ENCODE peak calls at places on chromosomes 5 and 9, in four cellular contexts. One of them, this sample, is unnamed.

GRCh38 chr5:68247627-68248026 is 32.1 kb downstream of the PIK3R1 start:
- DNase-seq in HepG2: no peak
- DNase-seq in A549: no peak
- DNase-seq in SK-N-SH: no peak
- DNase-seq in this sample: no peak

GRCh38 chr5:32001284-32001683 is 172.8 kb downstream of the GOLPH3 start:
- DNase-seq in A549: no peak
- DNase-seq in SK-N-SH: no peak
- DNase-seq in HepG2: no peak
- DNase-seq in this sample: no peak

GRCh38 chr5:154802050-154802449 is 46.9 kb downstream of the LARP1 start:
- DNase-seq in SK-N-SH: no peak
- DNase-seq in A549: no peak
- DNase-seq in HepG2: no peak
- DNase-seq in this sample: no peak

GRCh38 chr5:12114075-12114474 is 209.8 kb upstream of the CTNND2 start:
- DNase-seq in HepG2: no peak
- DNase-seq in A549: no peak
- DNase-seq in SK-N-SH: no peak
- DNase-seq in this sample: no peak

GRCh38 chr5:72788851-72789505 is 27.5 kb upstream of the TNPO1 start:
- DNase-seq in A549: peak
- DNase-seq in HepG2: peak
- DNase-seq in SK-N-SH: no peak
- DNase-seq in this sample: no peak

GRCh38 chr5:81212211-81212687 is 20.9 kb upstream of the CKMT2 start:
- DNase-seq in SK-N-SH: no peak
- DNase-seq in A549: no peak
- DNase-seq in HepG2: no peak
- DNase-seq in this sample: no peak

GRCh38 chr5:158599132-158599531 is 500.6 kb downstream of the EBF1 start:
- DNase-seq in SK-N-SH: no peak
- DNase-seq in HepG2: no peak
- DNase-seq in A549: no peak
- DNase-seq in this sample: no peak

GRCh38 chr9:13513710-13514444 is 234.4 kb upstream of the MPDZ start:
- DNase-seq in SK-N-SH: peak
- DNase-seq in A549: no peak
- DNase-seq in HepG2: no peak
- DNase-seq in this sample: no peak

GRCh38 chr5:153147891-153148623 is 342.4 kb upstream of the GRIA1 start:
- DNase-seq in A549: peak
- DNase-seq in HepG2: peak
- DNase-seq in SK-N-SH: peak
- DNase-seq in this sample: peak

GRCh38 chr9:122810306-122810946 is 10.5 kb downstream of the OR1K1 start:
- DNase-seq in SK-N-SH: peak
- DNase-seq in HepG2: peak
- DNase-seq in A549: peak
- DNase-seq in this sample: peak

GRCh38 chr5:88049737-88050136 is 218.9 kb downstream of the TMEM161B start:
- DNase-seq in HepG2: no peak
- DNase-seq in A549: no peak
- DNase-seq in SK-N-SH: no peak
- DNase-seq in this sample: no peak

GRCh38 chr5:34587355-34588241 is 68.5 kb upstream of the RAI14 start:
- DNase-seq in HepG2: peak
- DNase-seq in SK-N-SH: no peak
- DNase-seq in A549: peak
- DNase-seq in this sample: no peak

GRCh38 chr5:132764051-132764450 is 13.0 kb downstream of the SEPTIN8 start:
- DNase-seq in A549: no peak
- DNase-seq in HepG2: no peak
- DNase-seq in SK-N-SH: no peak
- DNase-seq in this sample: no peak

GRCh38 chr5:124193371-124193789 is 553.1 kb downstream of the ZNF608 start:
- DNase-seq in SK-N-SH: peak
- DNase-seq in HepG2: no peak
- DNase-seq in A549: no peak
- DNase-seq in this sample: no peak

GRCh38 chr9:86843182-86843581 is 104.1 kb downstream of the GAS1 start:
- DNase-seq in HepG2: no peak
- DNase-seq in SK-N-SH: peak
- DNase-seq in A549: no peak
- DNase-seq in this sample: no peak

GRCh38 chr5:157610990-157611389 is 35.4 kb upstream of the ADAM19 start:
- DNase-seq in A549: no peak
- DNase-seq in HepG2: no peak
- DNase-seq in SK-N-SH: no peak
- DNase-seq in this sample: no peak

DNA sequence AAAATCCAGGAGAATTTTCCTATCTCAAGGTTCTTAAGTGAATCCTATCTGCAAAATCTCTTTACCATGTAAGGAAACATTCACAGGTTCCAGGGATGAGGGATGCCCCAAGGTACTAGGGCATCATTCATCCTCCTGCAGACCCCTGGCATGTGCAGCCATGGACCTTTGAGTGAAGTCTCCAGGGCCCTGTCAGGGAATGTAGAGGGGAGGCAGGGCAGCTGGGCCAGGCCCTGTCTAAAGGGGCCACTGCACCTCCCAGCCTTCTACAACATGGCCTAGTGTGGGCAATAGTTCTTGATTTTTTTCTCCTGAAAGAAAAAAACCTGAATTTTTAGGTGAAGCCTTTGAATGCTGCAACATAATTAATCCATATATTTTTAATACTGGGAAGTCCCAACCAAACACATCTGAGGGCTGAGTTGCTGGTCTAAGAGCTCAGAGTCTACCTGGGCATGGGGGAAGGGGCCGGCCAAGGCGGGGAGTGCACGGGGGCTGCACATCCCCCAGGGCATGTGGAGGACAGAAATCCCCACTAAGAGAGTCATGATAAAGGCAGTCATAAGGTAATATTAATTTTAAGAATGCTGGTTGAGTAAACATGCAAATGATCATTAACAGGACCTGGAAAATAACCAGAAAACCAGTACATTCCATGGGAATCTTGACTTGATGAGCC is 63.1 kb downstream of the SEMA4D start:
- DNase-seq in A549: no peak
- DNase-seq in SK-N-SH: no peak
- DNase-seq in HepG2: no peak
- DNase-seq in this sample: no peak
- TF ChIP-seq REST in A549: no peak
- TF ChIP-seq REST in SK-N-SH: no peak
- TF ChIP-seq REST in HepG2: no peak
- TF ChIP-seq REST in this sample: no peak

GRCh38 chr5:136053336-136054121 is 24.7 kb downstream of the TGFBI start:
- DNase-seq in SK-N-SH: no peak
- DNase-seq in HepG2: peak
- DNase-seq in A549: peak
- DNase-seq in this sample: no peak

GRCh38 chr5:136052692-136053335 is 24.0 kb downstream of the TGFBI start:
- DNase-seq in SK-N-SH: no peak
- DNase-seq in HepG2: no peak
- DNase-seq in A549: no peak
- DNase-seq in this sample: no peak

GRCh38 chr5:136055612-136056302 is 27.0 kb downstream of the TGFBI start:
- DNase-seq in HepG2: no peak
- DNase-seq in SK-N-SH: no peak
- DNase-seq in A549: no peak
- DNase-seq in this sample: no peak

GRCh38 chr5:136056336-136056735 is 27.5 kb downstream of the TGFBI start:
- DNase-seq in HepG2: no peak
- DNase-seq in A549: no peak
- DNase-seq in SK-N-SH: no peak
- DNase-seq in this sample: no peak

DNA sequence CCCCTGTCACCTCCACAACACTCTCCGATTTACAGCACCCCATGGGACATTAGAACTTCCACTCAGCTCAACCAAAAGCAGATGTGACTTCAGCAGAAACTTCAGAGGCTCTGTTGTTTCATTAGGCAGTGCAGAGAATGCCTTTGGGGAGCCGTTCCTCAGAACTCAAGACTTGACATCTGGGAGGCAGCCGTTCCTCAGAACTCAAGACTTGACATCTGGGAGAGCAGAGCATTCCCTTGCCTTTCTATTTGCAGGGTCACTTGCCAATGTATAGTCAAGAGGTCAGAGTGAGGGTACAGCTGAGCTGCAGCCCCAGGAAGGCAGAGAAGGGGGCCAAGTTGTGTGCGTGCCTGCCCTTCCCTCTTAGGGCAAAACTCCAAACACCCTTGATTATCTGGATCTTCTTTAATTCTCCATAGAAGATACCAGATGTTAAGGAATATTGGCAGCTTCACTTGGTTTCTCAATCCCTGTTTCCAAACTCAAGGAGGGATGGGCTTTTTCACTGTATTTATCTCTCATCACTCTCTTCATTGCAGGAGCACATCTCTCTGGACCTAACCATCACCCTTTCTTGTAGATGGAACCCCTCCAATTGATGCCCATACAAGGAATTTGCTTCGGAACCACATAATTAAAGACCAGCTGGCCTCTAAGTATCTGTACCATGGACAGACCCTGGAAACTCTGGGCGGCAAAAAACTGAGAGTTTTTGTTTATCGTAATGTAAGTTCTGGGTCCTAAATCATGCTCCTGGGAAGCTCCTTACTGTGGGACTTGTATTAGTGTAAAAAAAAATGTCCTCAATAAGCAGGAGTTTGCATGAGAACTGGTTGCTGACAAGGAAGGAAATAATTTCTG is 25.6 kb downstream of the TGFBI start:
- DNase-seq in A549: no peak
- DNase-seq in HepG2: no peak
- DNase-seq in SK-N-SH: no peak
- DNase-seq in this sample: no peak
- TF ChIP-seq REST in A549: no peak
- TF ChIP-seq REST in HepG2: no peak
- TF ChIP-seq REST in SK-N-SH: peak
- TF ChIP-seq REST in this sample: no peak

DNA sequence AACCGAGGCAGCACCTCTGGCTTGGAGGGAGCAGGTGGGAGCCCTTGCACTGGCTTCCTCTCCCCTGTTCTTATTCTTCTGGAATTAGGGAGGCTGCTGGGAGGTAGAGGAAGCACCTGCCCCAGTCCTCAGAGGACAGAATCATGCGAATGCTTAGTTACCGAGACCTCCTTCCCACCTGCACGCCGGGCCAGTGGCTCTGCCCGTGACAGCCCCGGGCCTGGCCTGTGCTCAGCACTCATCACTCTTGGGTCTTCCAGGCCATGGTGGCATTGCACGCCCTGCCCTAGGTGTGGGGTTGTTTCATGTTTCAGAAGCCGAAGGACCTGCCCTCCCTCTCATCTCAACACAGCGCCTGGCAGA is 45.3 kb upstream of the NKD2 start:
- DNase-seq in HepG2: no peak
- DNase-seq in SK-N-SH: no peak
- DNase-seq in A549: no peak
- DNase-seq in this sample: no peak
- TF ChIP-seq REST in HepG2: no peak
- TF ChIP-seq REST in SK-N-SH: no peak
- TF ChIP-seq REST in A549: no peak
- TF ChIP-seq REST in this sample: no peak

DNA sequence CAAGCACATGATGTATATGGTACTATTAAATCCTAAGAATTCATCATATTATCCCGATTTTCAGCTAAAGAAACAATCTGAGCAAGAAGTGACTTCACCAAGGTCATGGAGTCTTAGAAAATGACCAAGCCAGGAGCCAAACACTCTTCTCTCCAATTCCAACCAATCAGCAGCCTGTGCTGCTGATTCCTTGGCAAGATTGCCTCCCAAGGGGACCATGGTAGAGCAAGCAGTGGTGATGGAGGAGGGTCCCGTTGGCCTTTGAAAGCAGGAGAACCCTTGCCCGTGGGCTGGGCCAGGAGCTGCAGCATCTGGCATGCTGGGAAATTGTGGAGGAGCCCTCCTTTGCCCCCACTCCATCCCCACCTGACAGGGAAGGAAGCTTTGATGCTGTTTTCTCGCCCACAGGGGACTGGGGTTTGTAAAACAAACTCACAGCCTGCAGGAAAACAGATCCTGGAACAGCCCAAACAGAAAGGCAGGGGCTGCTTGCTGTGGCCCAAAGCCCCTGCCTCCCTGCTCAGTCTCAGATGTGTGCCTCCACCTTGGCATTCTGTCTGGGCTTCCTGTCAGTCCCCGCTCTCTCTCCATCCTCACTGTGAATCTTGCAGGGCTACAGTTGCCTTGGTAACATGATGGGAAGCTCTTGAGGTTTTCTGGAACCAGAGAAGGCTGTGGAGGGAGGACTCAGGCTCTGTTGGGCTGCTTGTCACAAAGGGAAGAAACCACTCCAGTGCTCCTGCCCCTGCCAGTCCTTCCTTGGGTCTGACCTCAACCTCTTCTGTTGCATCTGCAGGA is 70.8 kb upstream of the HSPA9 start:
- DNase-seq in SK-N-SH: no peak
- DNase-seq in HepG2: no peak
- DNase-seq in A549: no peak
- DNase-seq in this sample: no peak
- TF ChIP-seq REST in SK-N-SH: no peak
- TF ChIP-seq REST in HepG2: no peak
- TF ChIP-seq REST in A549: no peak
- TF ChIP-seq REST in this sample: no peak

GRCh38 chr9:117002686-117003085 is 315.6 kb downstream of the TRIM32 start:
- DNase-seq in HepG2: no peak
- DNase-seq in SK-N-SH: no peak
- DNase-seq in A549: no peak
- DNase-seq in this sample: no peak

GRCh38 chr9:117000834-117001233 is 313.7 kb downstream of the TRIM32 start:
- DNase-seq in HepG2: no peak
- DNase-seq in A549: no peak
- DNase-seq in SK-N-SH: no peak
- DNase-seq in this sample: no peak

GRCh38 chr9:116992870-116993269 is 305.8 kb downstream of the TRIM32 start:
- DNase-seq in A549: no peak
- DNase-seq in SK-N-SH: no peak
- DNase-seq in HepG2: no peak
- DNase-seq in this sample: no peak

GRCh38 chr9:117000196-117000723 is 313.2 kb downstream of the TRIM32 start:
- DNase-seq in A549: no peak
- DNase-seq in SK-N-SH: no peak
- DNase-seq in HepG2: no peak
- DNase-seq in this sample: no peak

DNA sequence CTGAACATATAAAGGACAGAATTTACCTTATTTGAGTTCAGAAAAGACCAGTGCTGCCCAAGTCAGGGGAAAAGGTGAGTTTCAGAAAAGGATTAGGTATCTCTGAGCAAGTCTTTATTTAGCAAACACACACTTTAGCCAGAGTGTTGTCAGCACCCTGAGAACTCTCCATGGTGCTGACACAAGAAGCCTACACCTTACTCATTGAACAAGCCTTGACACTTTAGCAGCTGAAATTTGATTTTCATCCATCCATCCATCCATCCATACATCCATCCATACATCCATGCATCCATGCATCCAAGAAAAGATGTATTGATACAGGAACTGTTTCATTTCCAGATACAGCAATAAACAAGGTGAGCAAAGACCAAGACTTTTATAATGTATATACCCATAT is 311.2 kb downstream of the TRIM32 start:
- DNase-seq in HepG2: no peak
- DNase-seq in A549: no peak
- DNase-seq in SK-N-SH: no peak
- DNase-seq in this sample: no peak
- TF ChIP-seq REST in HepG2: peak
- TF ChIP-seq REST in A549: peak
- TF ChIP-seq REST in SK-N-SH: peak
- TF ChIP-seq REST in this sample: peak

This sample was measured in HL-60.